ENCODE peak calls at places on chromosomes 16 and 17, in six cellular contexts. L, F, H, S, I and J are unnamed samples.

GRCh38 chr17:40069751-40070643 is 7.2 kb downstream of the THRA start:
- DNase-seq in L (no peak), F (peak; percentile 34), H (peak; percentile 31), S (peak; percentile 59), I (no peak), J (no peak)

GRCh38 chr17:65568918-65569317 is 7.5 kb upstream of the AXIN2 start:
- DNase-seq in L (no peak), F (no peak), H (no peak), S (no peak), I (no peak), J (no peak)

GRCh38 chr16:79278506-79278905 is 322.0 kb downstream of the MAF start:
- DNase-seq in L (no peak), F (peak; percentile 37), H (no peak), S (no peak), I (no peak), J (no peak)

GRCh38 chr16:75127713-75128415 is 11.3 kb upstream of the LDHD start:
- DNase-seq in L (no peak), F (no peak), H (no peak), S (no peak), I (no peak), J (no peak)

GRCh38 chr16:55508941-55509920 is at the start of gene LPCAT2:
- DNase-seq in L (peak; percentile 95), F (no peak), H (peak; percentile 90), S (peak; percentile 90), I (peak; percentile 81), J (no peak)

GRCh38 chr16:31700530-31701388 is 172.8 kb upstream of the ZNF267 start:
- DNase-seq in L (peak; percentile 91), F (peak; percentile 83), H (peak; percentile 79), S (peak; percentile 25), I (no peak), J (peak; percentile 53)

GRCh38 chr16:67683767-67684166 is 17.2 kb downstream of the C16orf86 start:
- DNase-seq in L (no peak), F (no peak), H (no peak), S (no peak), I (no peak), J (no peak)

GRCh38 chr17:72600934-72601333 is 480.1 kb downstream of the SOX9 start:
- DNase-seq in L (no peak), F (no peak), H (no peak), S (peak; percentile 54), I (no peak), J (no peak)

GRCh38 chr17:55448681-55449080 is 27.0 kb upstream of the MMD start:
- DNase-seq in L (no peak), F (no peak), H (no peak), S (peak; percentile 54), I (peak; percentile 73), J (no peak)

GRCh38 chr17:68305132-68305531 is 13.8 kb downstream of the ARSG start:
- DNase-seq in L (no peak), F (no peak), H (no peak), S (no peak), I (no peak), J (no peak)

GRCh38 chr16:87956771-87957279 is 5.6 kb downstream of the BANP start:
- DNase-seq in L (no peak), F (no peak), H (no peak), S (peak; percentile 80), I (peak; percentile 45), J (no peak)
- H3K4me3 ChIP-seq in L (no peak overlapping the region), F (peak overlapping the region; percentile 39), H (peak overlapping the region; percentile 34), S (peak overlapping the region; percentile 11), I (peak overlapping the region; percentile 2), J (no peak overlapping the region)

GRCh38 chr16:57882206-57882605 is 79.9 kb upstream of the KIFC3 start:
- DNase-seq in L (no peak), F (no peak), H (no peak), S (no peak), I (no peak), J (no peak)
- H3K4me3 ChIP-seq in L (no peak overlapping the region), F (no peak overlapping the region), H (no peak overlapping the region), S (no peak overlapping the region), I (no peak overlapping the region), J (no peak overlapping the region)

GRCh38 chr16:85523602-85524364 is 89.3 kb upstream of the GSE1 start:
- DNase-seq in L (peak; percentile 46), F (no peak), H (peak; percentile 72), S (no peak), I (no peak), J (peak; percentile 85)
- H3K4me3 ChIP-seq in L (no peak overlapping the region), F (no peak overlapping the region), H (peak overlapping the region; percentile 21), S (no peak overlapping the region), I (no peak overlapping the region), J (no peak overlapping the region)

DNA sequence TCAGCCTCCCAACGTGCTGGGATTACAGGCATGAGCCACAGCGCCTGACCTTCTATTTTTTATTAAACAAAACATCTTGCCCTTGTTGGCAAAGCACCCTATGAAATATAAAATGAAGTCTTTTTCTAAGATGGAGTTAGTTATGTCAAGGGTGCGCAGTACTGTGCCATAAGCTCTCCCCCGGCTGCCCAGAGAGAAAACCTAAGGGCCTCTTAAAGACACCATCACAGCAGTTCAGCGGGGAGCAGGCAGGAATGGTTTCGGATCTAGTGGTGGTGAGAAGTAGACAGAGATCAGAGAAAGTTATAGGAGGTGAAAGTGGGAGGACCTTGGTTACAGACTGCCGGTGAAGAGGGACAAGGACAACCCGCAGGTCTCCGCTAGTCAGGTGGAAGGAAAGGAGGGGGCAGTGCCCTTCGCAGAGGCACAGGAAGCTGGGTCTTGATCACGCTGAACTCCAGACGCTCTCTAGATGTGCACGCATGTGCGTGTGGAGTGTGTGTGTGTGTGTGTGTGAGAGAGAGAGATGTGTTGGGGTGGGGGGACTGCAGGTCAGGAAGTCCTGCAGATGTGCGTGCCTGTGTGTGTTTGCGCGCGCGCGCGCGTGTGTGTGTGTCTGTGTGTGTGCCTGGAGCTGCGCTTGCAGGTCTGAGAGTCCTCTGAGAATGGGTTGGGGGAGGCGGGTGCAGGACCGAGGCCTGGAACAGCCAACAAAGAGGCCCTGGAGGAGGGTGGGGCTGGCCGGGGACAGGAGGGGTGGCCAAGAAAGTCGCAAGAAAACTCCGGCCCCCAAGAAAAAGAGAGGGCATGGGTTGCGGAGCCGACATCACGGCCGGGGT is 748 bp upstream of the CMTM3 start:
- DNase-seq in L (peak; percentile 87), F (peak; percentile 75), H (peak; percentile 55), S (peak; percentile 63), I (peak; percentile 47), J (no peak)
- H3K4me3 ChIP-seq in L (peak overlapping the region; percentile 95), F (peak overlapping the region; percentile 68), H (peak overlapping the region; percentile 66), S (peak overlapping the region; percentile 73), I (peak overlapping the region; percentile 78), J (no peak overlapping the region)

DNA sequence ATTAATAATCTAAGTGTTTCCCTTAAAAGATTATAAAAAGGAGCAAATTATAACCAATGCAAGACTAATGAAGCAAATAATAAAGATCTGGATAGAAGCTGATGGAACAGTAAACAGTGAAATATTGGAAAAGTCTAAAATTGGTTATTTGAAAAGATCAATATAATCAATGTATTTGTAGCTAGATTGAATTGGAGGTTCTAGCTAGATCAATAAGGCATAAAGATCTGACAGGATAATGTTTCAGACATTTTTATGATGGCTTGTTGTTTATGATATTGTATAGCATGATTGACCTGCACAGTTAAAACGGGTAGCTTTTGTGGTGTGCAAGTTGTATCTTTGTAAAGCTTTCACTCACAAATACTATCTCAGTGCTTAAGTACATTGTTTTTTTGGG is 245.3 kb downstream of the BCAS3 start:
- DNase-seq in L (no peak), F (no peak), H (no peak), S (no peak), I (no peak), J (no peak)
- H3K4me3 ChIP-seq in L (no peak overlapping the region), F (no peak overlapping the region), H (no peak overlapping the region), S (no peak overlapping the region), I (no peak overlapping the region), J (no peak overlapping the region)

GRCh38 chr17:5585814-5586558 is 1.7 kb upstream of the NLRP1 start:
- DNase-seq in L (no peak), F (no peak), H (no peak), S (peak; percentile 15), I (no peak), J (no peak)

GRCh38 chr17:5584383-5584951 is at the start of gene NLRP1:
- DNase-seq in L (no peak), F (peak; percentile 91), H (peak; percentile 84), S (peak; percentile 96), I (peak; percentile 89), J (no peak)

GRCh38 chr17:5587431-5588032 is 3.2 kb upstream of the NLRP1 start:
- DNase-seq in L (peak; percentile 85), F (no peak), H (no peak), S (peak; percentile 85), I (peak; percentile 54), J (peak; percentile 33)

GRCh38 chr17:5583426-5584382 is 605 bp downstream of the NLRP1 start:
- DNase-seq in L (no peak), F (no peak), H (peak; percentile 34), S (peak; percentile 73), I (no peak), J (no peak)

DNA sequence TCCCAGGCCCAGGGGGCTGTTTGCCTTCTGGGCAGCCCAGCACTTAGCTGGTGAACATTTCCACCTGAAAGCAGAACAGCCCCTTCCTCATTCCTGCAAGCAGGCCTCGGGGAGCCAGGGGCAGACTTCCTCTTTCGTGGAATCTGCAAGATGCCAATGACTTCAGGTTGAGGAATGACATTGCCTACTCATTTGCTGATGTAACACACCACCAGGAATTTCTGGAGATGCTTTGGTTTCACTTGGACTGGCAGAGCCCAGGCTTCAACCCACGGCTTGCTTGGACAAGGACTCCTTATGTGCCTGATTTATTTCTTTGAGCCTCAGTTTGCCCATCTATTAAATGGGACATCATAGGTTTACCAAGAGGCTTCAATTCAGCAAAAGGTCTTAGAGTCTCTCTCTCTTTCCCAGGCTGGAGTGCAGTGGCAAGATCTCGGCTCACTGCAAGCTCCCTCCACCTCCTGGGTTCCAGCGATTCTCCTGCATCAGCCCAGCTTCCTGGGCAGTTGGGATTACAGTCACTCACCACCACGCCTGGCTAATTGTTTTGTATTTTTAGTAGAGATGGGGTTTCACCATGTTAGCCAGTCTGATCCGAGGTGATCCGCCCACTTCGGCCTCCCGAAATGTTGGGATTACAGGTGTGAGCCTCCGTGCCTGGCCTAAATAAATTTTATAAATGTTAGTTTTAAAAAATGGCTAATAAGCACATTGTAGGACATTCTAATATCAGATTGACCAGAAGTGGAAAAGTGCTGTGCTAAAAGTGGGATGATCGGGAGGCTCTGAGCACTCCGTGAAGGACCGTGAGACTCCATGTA is 874 bp upstream of the NLRP1 start:
- DNase-seq in L (no peak), F (no peak), H (no peak), S (peak; percentile 88), I (peak; percentile 76), J (no peak)
- H3K4me3 ChIP-seq in L (no peak overlapping the region), F (peak overlapping the region; percentile 87), H (peak overlapping the region; percentile 67), S (peak overlapping the region; percentile 31), I (no peak overlapping the region), J (no peak overlapping the region)

GRCh38 chr16:81316176-81316496 is 1.4 kb downstream of the GAN start:
- DNase-seq in L (no peak), F (no peak), H (no peak), S (no peak), I (no peak), J (no peak)
- H3K4me3 ChIP-seq in L (peak overlapping the region; percentile 69), F (no peak overlapping the region), H (peak overlapping the region; percentile 76), S (peak overlapping the region; percentile 82), I (peak overlapping the region; percentile 83), J (peak overlapping the region; percentile 84)